ENCODE peak calls at places on chromosomes 6 and 20, in six cellular contexts. I is fibroblast of mammary gland; A is astrocyte of the hippocampus; R is C1 segment of cervical spinal cord; K is HCT116; H is activated CD8-positive, alpha-beta memory T cell treated with anti-CD3 and anti-CD28 coated beads for 24 hours. P is an unnamed sample.

GRCh38 chr20:11919046-11919445 is 1.4 kb downstream of the BTBD3 start:
- DNase-seq in I (no peak), A (peak), R (no peak), K (no peak), H (no peak), P (no peak)

GRCh38 chr6:11433860-11434259 is 103.7 kb upstream of the TMEM170B start:
- DNase-seq in I (no peak), A (no peak), R (no peak), K (no peak), H (no peak), P (no peak)

GRCh38 chr20:38863024-38863851 is 57.7 kb downstream of the PPP1R16B start:
- DNase-seq in I (no peak), A (no peak), R (no peak), K (no peak), H (peak), P (no peak)

GRCh38 chr20:31670371-31671228 is 32.9 kb downstream of the COX4I2 start:
- DNase-seq in I (no peak), A (peak), R (peak), K (no peak), H (no peak), P (no peak)

GRCh38 chr6:139765825-139766285 is 391.4 kb upstream of the CITED2 start:
- DNase-seq in I (peak), A (peak), R (no peak), K (peak), H (no peak), P (peak)

GRCh38 chr6:108793449-108794134 is 54.6 kb upstream of the ARMC2 start:
- DNase-seq in I (no peak), A (no peak), R (no peak), K (no peak), H (no peak), P (no peak)

GRCh38 chr6:25023781-25024180 is 88.0 kb upstream of the RIPOR2 start:
- DNase-seq in I (no peak), A (no peak), R (no peak), K (no peak), H (no peak), P (no peak)

GRCh38 chr20:19975436-19975799 is 41.7 kb upstream of the NAA20 start:
- DNase-seq in I (peak), A (peak), R (peak), K (no peak), H (no peak), P (peak)

GRCh38 chr6:12277401-12277800 is 12.8 kb upstream of the EDN1 start:
- DNase-seq in I (no peak), A (no peak), R (no peak), K (no peak), H (no peak), P (no peak)

GRCh38 chr6:74785236-74785635 is 420.6 kb downstream of the COL12A1 start:
- DNase-seq in I (peak), A (no peak), R (no peak), K (no peak), H (no peak), P (peak)

GRCh38 chr20:49870261-49870660 is 45.1 kb downstream of the SPATA2 start:
- DNase-seq in I (no peak), A (no peak), R (no peak), K (no peak), H (no peak), P (no peak)

GRCh38 chr20:57769756-57770155 is 59.9 kb upstream of the PMEPA1 start:
- DNase-seq in I (no peak), A (no peak), R (no peak), K (no peak), H (no peak), P (no peak)

GRCh38 chr6:159997498-159998101 is 28.7 kb downstream of the IGF2R start:
- DNase-seq in I (no peak), A (no peak), R (no peak), K (no peak), H (no peak), P (no peak)

P was measured in NCI-H226.